ENCODE peak calls at places on chromosome 11, in seven cellular contexts. L is AG08396; U is cardiac muscle cell; C is stimulated activated CD8-positive, alpha-beta memory T cell treated with anti-CD3 and anti-CD28 coated beads, Interleukin-4, amount 100 ng/mL, for 48 hours; O is glomerular endothelial cell; P is activated T-helper 1 cell treated with anti-CD3 and anti-CD28 coated beads, Interleukin-12 subunit alpha, Interleukin-12 subunit beta, Interleukin-2, Interleukin-4 antibody, amounts not matched to agents 30 ng/mL and 10 ng/mL and 1 ng/mL, durations not matched to agents 14 hours and 24 hours and 36 hours; X is NCI-H187. Y is an unnamed sample.

GRCh38 chr11:65047581-65048422 is 6.8 kb downstream of the SAC3D1 start:
- DNase-seq in U (no peak), C (peak; percentile 51), X (no peak), O (no peak), L (peak; percentile 54), P (no peak), Y (peak; percentile 38)

GRCh38 chr11:111419181-111419580 is 40.1 kb upstream of the POU2AF1 start:
- DNase-seq in O (no peak), U (no peak), X (no peak), C (no peak), L (no peak), P (no peak), Y (no peak)

GRCh38 chr11:43419460-43419859 is 60.7 kb downstream of the TTC17 start:
- DNase-seq in P (peak; percentile 6), C (peak; percentile 40), L (peak; percentile 29), U (peak; percentile 50), O (peak; percentile 16), X (no peak), Y (no peak)

GRCh38 chr11:61516191-61516590 is 7.6 kb downstream of the LRRC10B start:
- DNase-seq in L (no peak), P (no peak), U (no peak), O (no peak), C (peak; percentile 30), X (no peak), Y (no peak)

GRCh38 chr11:124758355-124759267 is 3.5 kb downstream of the ESAM start:
- DNase-seq in L (peak; percentile 85), X (no peak), U (peak; percentile 91), O (no peak), C (peak; percentile 82), P (peak; percentile 59), Y (peak; percentile 73)

GRCh38 chr11:83663446-83663845 is 377.3 kb upstream of the CCDC90B start:
- DNase-seq in P (no peak), C (no peak), O (no peak), U (no peak), L (no peak), X (no peak), Y (no peak)

GRCh38 chr11:69380451-69380901 is 86.5 kb downstream of the MYEOV start:
- DNase-seq in X (no peak), O (no peak), L (no peak), C (no peak), U (no peak), P (no peak), Y (no peak)

GRCh38 chr11:120391297-120391696 is 55.1 kb downstream of the ARHGEF12 start:
- DNase-seq in X (no peak), U (peak; percentile 19), O (no peak), L (no peak), C (no peak), P (no peak), Y (no peak)

Y was measured in heart left ventricle.